ENCODE peak calls at places on chromosomes 6 and 20, in ten cellular contexts. S, X, U, K, Q, G, W, N, P and O are unnamed samples.

GRCh38 chr6:100549406-100550167 is 84.9 kb upstream of the SIM1 start:
- DNase-seq in N (no peak), W (no peak), X (peak; percentile 15), P (no peak), U (no peak), G (no peak), S (no peak), Q (no peak), K (peak; percentile 52), O (no peak)

GRCh38 chr6:4316867-4317400 is 181.6 kb upstream of the ECI2 start:
- DNase-seq in K (peak; percentile 65), G (peak; percentile 56), P (peak; percentile 76), S (no peak), W (no peak), U (peak; percentile 97), N (no peak), X (peak; percentile 94), Q (peak; percentile 91), O (peak; percentile 80)

GRCh38 chr6:73121421-73121993 is 103.8 kb downstream of the KHDC1L start:
- DNase-seq in P (no peak), S (no peak), W (no peak), X (peak; percentile 80), K (peak; percentile 39), G (no peak), Q (no peak), N (no peak), U (no peak), O (peak; percentile 49)

GRCh38 chr6:18379376-18380117 is 7.6 kb upstream of the RNF144B start:
- DNase-seq in S (no peak), G (no peak), U (no peak), N (no peak), X (no peak), Q (no peak), K (no peak), P (no peak), W (no peak), O (no peak)

GRCh38 chr6:113664909-113665308 is 192.2 kb upstream of the MARCKS start:
- DNase-seq in W (no peak), N (no peak), Q (no peak), X (no peak), K (no peak), G (no peak), P (no peak), U (no peak), S (no peak), O (no peak)

GRCh38 chr20:24651973-24652340 is 182.5 kb downstream of the SYNDIG1 start:
- DNase-seq in X (no peak), G (no peak), K (no peak), W (no peak), P (no peak), Q (no peak), S (no peak), U (no peak), N (no peak), O (no peak)

GRCh38 chr6:39137235-39137634 is 22.2 kb upstream of the SAYSD1 start:
- DNase-seq in P (peak; percentile 37), Q (no peak), X (peak; percentile 71), U (peak; percentile 32), N (peak; percentile 65), K (no peak), S (peak; percentile 51), W (no peak), G (no peak), O (peak; percentile 69)

GRCh38 chr6:36241728-36242127 is 28.1 kb upstream of the PNPLA1 start:
- DNase-seq in U (no peak), K (no peak), N (no peak), Q (no peak), P (no peak), G (no peak), X (no peak), W (peak; percentile 64), S (peak; percentile 50), O (no peak)

GRCh38 chr6:89260310-89260709 is 43.2 kb upstream of the GABRR1 start:
- DNase-seq in W (no peak), U (no peak), G (no peak), X (no peak), S (peak; percentile 66), Q (peak; percentile 77), P (no peak), N (no peak), K (no peak), O (no peak)

GRCh38 chr20:38834868-38835267 is 29.4 kb downstream of the PPP1R16B start:
- DNase-seq in Q (no peak), K (no peak), G (no peak), N (no peak), W (no peak), U (no peak), S (no peak), P (no peak), X (no peak), O (no peak)

GRCh38 chr20:56841346-56841908 is 212.3 kb downstream of the TFAP2C start:
- DNase-seq in K (no peak), G (no peak), Q (no peak), W (no peak), X (no peak), U (no peak), S (no peak), P (no peak), N (no peak), O (no peak)

GRCh38 chr6:148502083-148502772 is 159.6 kb downstream of the SASH1 start:
- DNase-seq in X (no peak), G (no peak), Q (no peak), S (no peak), U (no peak), W (no peak), K (no peak), P (no peak), N (no peak), O (no peak)

GRCh38 chr6:105257350-105257749 is 77.5 kb upstream of the POPDC3 start:
- DNase-seq in P (no peak), X (no peak), Q (no peak), N (no peak), W (no peak), S (no peak), U (no peak), K (no peak), G (no peak), O (no peak)

GRCh38 chr6:15993716-15994228 is 135.1 kb upstream of the MYLIP start:
- DNase-seq in X (no peak), U (no peak), K (no peak), G (no peak), W (no peak), N (no peak), S (no peak), P (no peak), Q (peak; percentile 20), O (no peak)

GRCh38 chr6:28771401-28772267 is 152.2 kb downstream of the TRIM27 start:
- DNase-seq in S (peak; percentile 66), Q (no peak), N (no peak), G (no peak), P (no peak), X (peak; percentile 64), U (no peak), K (no peak), W (no peak), O (peak; percentile 28)
- TF ChIP-seq CTCF in S (peak; percentile 87), Q (no peak), N (peak; percentile 36), G (no peak), P (no peak), X (no peak), U (peak; percentile 27), K (no peak), W (no peak), O (no peak)

DNA sequence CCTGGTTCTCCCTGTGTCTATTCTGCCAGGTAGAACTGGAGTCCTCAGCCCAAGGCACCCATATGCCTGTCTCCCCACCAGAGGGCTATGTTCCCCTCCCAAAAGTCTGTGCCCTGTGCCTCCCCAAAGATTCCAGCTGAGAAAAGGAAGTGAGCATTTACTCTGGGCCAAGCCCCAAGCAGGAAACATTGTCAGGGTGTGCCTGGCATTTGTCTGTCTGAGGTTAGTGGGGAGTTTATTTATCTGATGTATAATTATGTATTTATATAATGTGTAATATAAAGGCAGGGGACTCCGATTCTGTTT is 5.6 kb downstream of the GDF5 start:
- DNase-seq in P (no peak), K (no peak), U (no peak), W (no peak), N (no peak), Q (no peak), G (no peak), X (no peak), S (no peak), O (no peak)
- TF ChIP-seq CTCF in P (no peak), K (no peak), U (no peak), W (no peak), N (no peak), Q (no peak), G (no peak), X (no peak), S (no peak), O (no peak)

GRCh38 chr6:30719356-30719755 is 796 bp upstream of the TUBB start:
- DNase-seq in W (no peak), G (no peak), S (no peak), U (no peak), X (no peak), Q (no peak), N (no peak), P (no peak), K (no peak), O (no peak)

GRCh38 chr6:30719791-30720737 is at the start of gene TUBB:
- DNase-seq in P (peak; percentile 97), K (peak; percentile 87), U (peak; percentile 97), Q (peak; percentile 99), W (peak; percentile 99), N (peak; percentile 91), X (peak; percentile 99), G (peak; percentile 98), S (peak; percentile 93), O (peak; percentile 99)

GRCh38 chr6:30714263-30714662 is 2.8 kb downstream of the MDC1 start:
- DNase-seq in N (no peak), X (no peak), W (no peak), S (no peak), G (no peak), U (no peak), Q (no peak), K (no peak), P (no peak), O (no peak)

GRCh38 chr6:30716879-30717128 is 277 bp downstream of the MDC1 start:
- DNase-seq in K (no peak), U (no peak), Q (no peak), N (no peak), S (no peak), G (no peak), X (no peak), W (no peak), P (no peak), O (no peak)

GRCh38 chr6:30717129-30717844 is at the start of gene MDC1:
- DNase-seq in G (peak; percentile 100), X (peak; percentile 100), U (peak; percentile 100), S (peak; percentile 99), K (peak; percentile 99), Q (peak; percentile 100), W (peak; percentile 100), N (peak; percentile 95), P (peak; percentile 99), O (peak; percentile 100)
- TF ChIP-seq CTCF in G (peak; percentile 59), X (peak; percentile 37), U (peak; percentile 26), S (peak; percentile 52), K (peak; percentile 40), Q (peak; percentile 23), W (peak; percentile 40), N (peak; percentile 39), P (no peak), O (no peak)

DNA sequence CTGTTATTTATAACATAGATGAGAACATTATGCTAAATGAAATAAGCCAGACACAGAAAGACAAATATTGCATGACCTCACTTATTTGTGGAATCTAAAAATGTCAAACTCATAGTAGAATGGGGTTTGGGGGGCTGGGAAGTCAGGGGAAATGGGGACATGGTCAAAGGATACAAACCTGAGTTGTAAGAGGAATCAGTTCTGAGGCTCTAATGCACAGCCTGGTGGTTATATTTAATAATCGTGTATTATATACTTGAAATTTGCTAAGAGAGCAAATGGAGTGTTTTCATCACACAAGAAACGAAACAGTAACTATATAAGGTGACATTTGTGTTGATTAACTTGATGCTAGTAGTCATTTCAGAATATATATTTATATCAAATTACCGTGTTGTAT is 40.8 kb upstream of the GFOD1 start:
- DNase-seq in Q (no peak), U (no peak), P (no peak), X (no peak), N (no peak), W (no peak), K (no peak), S (no peak), G (no peak), O (no peak)
- TF ChIP-seq CTCF in Q (no peak), U (no peak), P (no peak), X (no peak), N (no peak), W (no peak), K (no peak), S (no peak), G (no peak), O (no peak)